ENCODE peak calls at places on chromosomes 6 and 20, in five cellular contexts. A, P, J, S and L are unnamed samples.

GRCh38 chr6:38570750-38571149 is 69.0 kb downstream of the BTBD9 start:
- DNase-seq in A (no peak), P (no peak), J (no peak), S (no peak), L (no peak)

GRCh38 chr20:61360296-61360695 is 108.2 kb downstream of the CDH4 start:
- DNase-seq in A (no peak), P (no peak), J (no peak), S (no peak), L (no peak)

GRCh38 chr6:158894192-158894591 is 75.0 kb upstream of the EZR start:
- DNase-seq in A (no peak), P (peak), J (no peak), S (no peak), L (no peak)

GRCh38 chr6:157531169-157531985 is 150.4 kb downstream of the ZDHHC14 start:
- DNase-seq in A (no peak), P (peak), J (no peak), S (no peak), L (no peak)

GRCh38 chr6:17431581-17431980 is 38.2 kb downstream of the CAP2 start:
- DNase-seq in A (no peak), P (peak), J (no peak), S (no peak), L (no peak)

GRCh38 chr6:82067021-82067420 is 180.5 kb downstream of the IBTK start:
- DNase-seq in A (no peak), P (no peak), J (no peak), S (no peak), L (no peak)

GRCh38 chr20:47054945-47055344 is 160.3 kb downstream of the EYA2 start:
- DNase-seq in A (no peak), P (no peak), J (no peak), S (no peak), L (no peak)

GRCh38 chr6:45476341-45476740 is 98.6 kb upstream of the SUPT3H start:
- DNase-seq in A (no peak), P (no peak), J (no peak), S (no peak), L (no peak)

GRCh38 chr20:40486297-40486696 is 202.7 kb downstream of the MAFB start:
- DNase-seq in A (no peak), P (no peak), J (no peak), S (no peak), L (no peak)

GRCh38 chr6:90038951-90039653 is 144.8 kb downstream of the GJA10 start:
- DNase-seq in A (no peak), P (no peak), J (no peak), S (no peak), L (no peak)

GRCh38 chr20:43904195-43904594 is 10.5 kb upstream of the TOX2 start:
- DNase-seq in A (no peak), P (no peak), J (no peak), S (no peak), L (no peak)

GRCh38 chr6:35392111-35392702 is 49.8 kb downstream of the PPARD start:
- DNase-seq in A (peak), P (no peak), J (peak), S (no peak), L (peak)

GRCh38 chr20:47361268-47361665 is 4.8 kb upstream of the ZMYND8 start:
- DNase-seq in A (no peak), P (no peak), J (no peak), S (no peak), L (no peak)

GRCh38 chr6:167153523-167153959 is 4.2 kb downstream of the GPR31 start:
- DNase-seq in A (no peak), P (no peak), J (no peak), S (no peak), L (no peak)
- H3K4me3 ChIP-seq in A (peak), P (no peak), J (no peak), S (peak), L (no peak)

DNA sequence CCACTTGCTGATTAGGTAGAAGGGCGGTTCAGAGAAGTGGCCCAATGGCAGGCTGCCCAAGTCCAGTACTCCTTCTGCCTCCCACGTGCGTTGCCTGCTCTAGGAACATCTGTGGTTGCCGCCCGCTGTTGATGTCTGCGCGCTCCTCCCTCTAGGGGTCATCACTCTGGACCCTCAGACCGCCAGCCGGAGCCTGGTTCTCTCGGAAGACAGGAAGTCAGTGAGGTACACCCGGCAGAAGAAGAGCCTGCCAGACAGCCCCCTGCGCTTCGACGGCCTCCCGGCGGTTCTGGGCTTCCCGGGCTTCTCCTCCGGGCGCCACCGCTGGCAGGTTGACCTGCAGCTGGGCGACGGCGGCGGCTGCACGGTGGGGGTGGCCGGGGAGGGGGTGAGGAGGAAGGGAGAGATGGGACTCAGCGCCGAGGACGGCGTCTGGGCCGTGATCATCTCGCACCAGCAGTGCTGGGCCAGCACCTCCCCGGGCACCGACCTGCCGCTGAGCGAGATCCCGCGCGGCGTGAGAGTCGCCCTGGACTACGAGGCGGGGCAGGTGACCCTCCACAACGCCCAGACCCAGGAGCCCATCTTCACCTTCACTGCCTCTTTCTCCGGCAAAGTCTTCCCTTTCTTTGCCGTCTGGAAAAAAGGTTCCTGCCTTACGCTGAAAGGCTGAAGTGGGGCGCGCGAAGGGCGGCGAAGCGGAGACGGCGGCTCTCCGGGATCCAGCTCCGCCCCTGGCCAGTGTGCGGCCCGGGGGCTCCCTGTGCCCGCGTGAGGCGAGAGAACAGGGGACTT is 8.5 kb downstream of the TRIM15 start:
- DNase-seq in A (no peak), P (peak), J (no peak), S (no peak), L (no peak)
- H3K4me3 ChIP-seq in A (peak), P (no peak), J (no peak), S (no peak), L (no peak)

DNA sequence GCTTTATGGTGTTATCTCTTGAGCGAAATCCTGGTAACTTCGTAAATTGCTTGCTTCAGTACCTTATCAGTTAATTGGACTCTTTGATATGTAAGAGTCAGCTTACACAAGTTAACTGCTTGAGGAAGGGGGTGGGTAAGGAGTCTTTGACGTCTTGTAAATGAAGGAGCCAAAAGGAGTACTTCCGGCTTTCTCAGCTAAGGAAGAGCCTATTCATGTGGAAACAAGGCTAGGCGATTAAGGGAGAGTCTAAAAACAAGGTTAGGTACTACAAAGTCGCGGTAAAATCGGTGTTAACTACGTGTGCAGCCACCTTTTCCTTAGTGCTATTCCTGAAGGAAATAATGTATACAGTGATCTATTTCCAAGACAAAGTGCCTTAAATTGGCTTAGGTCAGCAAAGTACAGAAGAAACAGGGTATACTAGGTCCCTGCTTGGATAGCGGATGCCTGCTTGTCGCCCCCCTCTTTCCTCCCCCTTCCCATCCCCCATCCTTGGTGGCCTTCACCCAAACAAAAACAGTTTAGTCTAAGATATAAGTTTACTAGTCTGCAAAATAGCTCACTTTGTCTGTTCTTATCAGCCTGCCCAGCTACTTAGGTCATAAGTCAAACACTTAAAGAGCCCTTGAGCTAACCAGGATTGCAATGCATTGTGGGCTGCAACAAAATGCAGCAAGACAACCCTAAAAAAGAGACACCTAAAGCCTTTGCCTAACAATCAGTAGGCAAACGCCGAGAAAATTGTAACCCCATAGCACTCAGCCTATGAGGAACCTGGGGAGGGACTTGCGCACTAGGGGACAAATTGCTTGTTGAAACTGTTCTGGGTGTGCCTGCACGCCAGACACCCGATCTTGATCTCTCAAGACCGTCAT is 147.3 kb downstream of the TRIM27 start:
- DNase-seq in A (no peak), P (no peak), J (no peak), S (no peak), L (no peak)
- H3K4me3 ChIP-seq in A (no peak), P (no peak), J (no peak), S (no peak), L (no peak)

DNA sequence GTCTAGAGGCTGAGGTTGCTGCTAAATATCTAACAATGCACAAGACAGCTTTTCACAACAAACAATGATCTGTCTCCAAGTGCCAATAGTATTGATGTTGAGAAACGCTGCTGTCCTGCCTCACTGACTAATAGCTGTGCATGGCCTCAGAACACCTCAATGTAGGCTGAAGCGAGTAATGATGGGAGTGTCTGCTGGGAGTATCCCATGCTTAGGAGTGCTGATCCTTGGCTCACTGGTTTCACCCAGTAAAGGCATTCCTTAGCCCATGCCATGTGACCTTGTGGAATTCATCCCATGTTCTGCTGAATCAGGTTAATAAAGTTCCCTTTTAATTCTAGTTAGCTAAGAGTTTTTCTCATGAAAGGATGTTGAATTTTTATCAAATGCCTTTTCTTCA is 3.8 kb upstream of the WFDC12 start:
- DNase-seq in A (no peak), P (no peak), J (no peak), S (no peak), L (no peak)
- H3K4me3 ChIP-seq in A (no peak), P (no peak), J (no peak), S (no peak), L (no peak)

DNA sequence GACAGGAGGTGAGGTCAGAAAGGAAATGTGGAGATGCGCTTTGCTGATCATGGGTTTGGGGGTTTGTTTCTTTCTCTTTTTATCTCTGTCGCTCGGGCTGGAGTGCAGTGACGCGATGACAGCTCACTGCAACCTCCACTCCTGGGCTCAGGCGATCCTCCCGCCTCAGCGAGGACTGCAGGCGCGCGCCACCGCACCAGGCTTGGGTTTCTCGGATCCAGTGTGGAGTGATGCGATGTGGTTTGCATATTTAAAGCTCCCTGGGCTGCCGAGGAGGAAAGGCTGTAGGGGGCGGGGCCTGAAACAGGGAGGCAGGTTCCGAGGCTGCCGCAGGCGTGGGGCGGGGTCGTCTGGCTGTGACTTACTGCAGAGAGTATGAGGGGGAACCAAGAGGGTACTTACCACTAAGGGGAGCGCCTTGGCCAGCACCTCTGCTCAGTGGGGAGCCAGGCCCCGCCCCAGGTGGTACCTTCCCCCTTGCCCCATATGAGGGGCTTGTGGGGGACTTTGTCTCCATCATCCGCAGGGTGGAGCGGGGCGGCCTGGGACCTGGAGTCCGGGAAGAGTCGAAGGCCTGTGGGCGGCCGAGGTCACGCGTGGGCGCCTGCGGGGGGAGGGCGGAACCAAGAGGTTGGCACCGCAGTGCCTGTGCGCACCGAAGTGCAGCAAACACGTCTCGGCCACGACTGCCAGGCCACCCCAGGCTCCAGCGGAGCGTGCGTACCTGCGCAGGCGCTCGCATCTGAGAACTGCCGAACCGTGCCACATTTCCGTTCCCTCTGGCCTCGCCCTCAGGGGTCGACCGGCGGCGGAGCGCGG is 12.7 kb upstream of the BAK1 start:
- DNase-seq in A (no peak), P (no peak), J (no peak), S (peak), L (no peak)
- H3K4me3 ChIP-seq in A (peak), P (no peak), J (no peak), S (peak), L (no peak)

GRCh38 chr6:15399651-15400470 is 154.0 kb downstream of the JARID2 start:
- DNase-seq in A (peak), P (peak), J (peak), S (no peak), L (no peak)

GRCh38 chr6:15401120-15401519 is 155.3 kb downstream of the JARID2 start:
- DNase-seq in A (no peak), P (no peak), J (no peak), S (no peak), L (no peak)

GRCh38 chr6:15396808-15397207 is 150.9 kb downstream of the JARID2 start:
- DNase-seq in A (no peak), P (no peak), J (no peak), S (no peak), L (no peak)

GRCh38 chr6:15400572-15401004 is 154.7 kb downstream of the JARID2 start:
- DNase-seq in A (peak), P (no peak), J (peak), S (peak), L (peak)

DNA sequence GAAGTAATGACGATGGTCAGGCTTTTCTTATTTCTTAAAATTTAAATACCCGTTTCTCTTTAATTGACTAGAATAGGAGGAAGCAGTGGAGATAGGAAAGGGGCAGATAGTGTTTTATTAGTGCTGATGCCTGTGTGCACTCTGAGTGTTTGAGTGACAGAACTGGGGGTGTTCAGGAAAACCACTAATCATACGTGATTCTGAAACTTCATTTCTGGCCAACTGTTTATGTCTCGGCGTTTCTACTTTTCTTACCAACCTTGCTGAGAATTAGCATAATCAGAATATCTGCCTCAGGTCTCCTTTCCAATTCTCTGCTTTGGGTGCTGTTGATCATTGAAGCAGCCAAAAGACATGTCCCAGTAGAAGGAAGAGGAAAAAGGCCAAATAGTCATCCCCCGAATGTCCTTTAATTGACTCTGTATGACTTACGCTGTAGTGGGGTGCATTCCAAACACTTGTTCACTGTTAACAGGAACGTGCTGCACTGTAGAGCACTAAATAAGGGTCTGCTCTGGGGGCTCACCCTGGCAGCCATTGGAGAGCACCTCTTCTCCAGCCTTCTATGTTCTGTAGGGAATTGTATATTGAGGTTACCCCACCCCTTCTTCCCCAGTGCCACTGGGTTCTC is 152.9 kb downstream of the JARID2 start:
- DNase-seq in A (no peak), P (no peak), J (no peak), S (no peak), L (no peak)
- H3K4me3 ChIP-seq in A (no peak), P (no peak), J (no peak), S (no peak), L (no peak)

GRCh38 chr20:63284981-63285524 is 7.9 kb upstream of the COL20A1 start:
- DNase-seq in A (no peak), P (no peak), J (no peak), S (no peak), L (no peak)
- H3K4me3 ChIP-seq in A (no peak), P (no peak), J (no peak), S (no peak), L (no peak)

DNA sequence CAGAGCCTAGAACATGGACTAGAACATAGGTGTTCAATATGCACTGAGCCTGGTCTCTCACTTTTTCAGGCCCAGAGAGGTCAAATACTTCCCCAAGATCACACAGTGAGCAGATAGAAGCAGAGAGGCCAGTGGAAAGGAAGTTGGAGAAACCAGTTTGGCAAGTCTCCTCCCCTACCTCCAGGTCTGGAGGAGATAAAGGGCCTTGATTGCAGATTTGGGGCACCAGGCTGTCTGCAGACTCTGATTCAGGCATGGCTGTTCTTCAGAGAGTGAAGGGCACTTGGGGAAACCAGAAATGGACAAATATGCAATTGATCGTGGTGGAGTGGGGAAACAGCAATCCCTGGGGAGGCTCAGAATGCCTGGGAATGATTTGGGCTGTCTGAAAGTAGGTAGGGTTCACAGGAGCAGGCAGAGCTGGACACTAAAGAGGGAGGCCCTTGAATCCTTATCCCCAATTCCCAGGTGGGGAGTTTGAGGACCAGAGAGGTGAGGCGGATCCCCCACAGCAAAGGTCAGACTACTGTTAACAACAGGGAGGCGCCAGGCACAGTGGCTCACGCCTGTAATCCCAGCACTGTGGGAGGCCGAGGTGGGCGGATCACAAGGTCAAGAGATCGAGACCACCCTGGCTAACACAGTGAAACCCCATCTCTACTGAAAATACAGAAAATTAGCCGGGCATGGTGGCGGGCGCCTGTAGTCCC is 2.3 kb downstream of the PEDS1 start:
- DNase-seq in A (no peak), P (no peak), J (no peak), S (no peak), L (no peak)
- H3K4me3 ChIP-seq in A (peak), P (no peak), J (no peak), S (no peak), L (no peak)

GRCh38 chr20:50711113-50711825 is 19.9 kb upstream of the RIPOR3 start:
- DNase-seq in A (no peak), P (no peak), J (no peak), S (no peak), L (peak)

GRCh38 chr20:50709574-50709973 is 18.2 kb upstream of the RIPOR3 start:
- DNase-seq in A (no peak), P (no peak), J (no peak), S (no peak), L (no peak)

GRCh38 chr20:50708845-50709555 is 17.7 kb upstream of the RIPOR3 start:
- DNase-seq in A (no peak), P (no peak), J (no peak), S (no peak), L (no peak)

GRCh38 chr20:50712771-50713676 is 18.4 kb upstream of the PARD6B start:
- DNase-seq in A (no peak), P (no peak), J (no peak), S (no peak), L (no peak)

DNA sequence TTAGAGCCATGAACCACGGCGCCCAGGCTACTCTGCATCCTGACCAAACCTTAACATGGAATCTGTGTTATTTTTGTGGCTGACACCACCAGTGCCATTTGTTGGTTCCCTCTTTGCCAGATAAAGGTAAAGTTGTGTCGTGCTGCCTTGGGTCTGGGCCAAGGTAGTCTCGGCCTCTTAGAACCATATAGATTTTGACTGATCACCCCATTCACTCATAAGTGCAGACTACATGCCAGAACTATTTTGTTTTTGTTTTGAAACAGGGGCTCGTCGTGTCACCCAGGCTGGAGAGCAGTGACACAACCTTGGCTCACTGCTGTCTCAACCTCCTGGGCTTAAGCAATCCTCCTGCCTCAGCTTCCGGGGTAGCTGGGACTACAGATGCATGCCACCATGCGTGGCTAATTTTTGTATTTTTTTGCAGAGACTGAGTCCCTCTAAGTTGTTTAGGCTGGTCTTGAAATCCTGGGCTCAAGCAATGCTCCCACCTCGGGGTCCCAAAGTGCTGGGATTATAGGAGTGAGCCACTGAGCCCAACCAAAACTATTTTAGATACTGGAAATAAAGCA is 19.2 kb upstream of the RIPOR3 start:
- DNase-seq in A (no peak), P (peak), J (no peak), S (no peak), L (peak)
- H3K4me3 ChIP-seq in A (no peak), P (no peak), J (no peak), S (no peak), L (no peak)